ENCODE peak calls at places on chromosomes 16 and 17, in nine cellular contexts. Q, Z, D, U, G, A, H, V and O are unnamed samples.

GRCh38 chr17:81442791-81443190 is 47.5 kb downstream of the BAHCC1 start:
- DNase-seq in Q (no peak), Z (no peak), D (no peak), U (no peak), G (no peak), A (no peak), H (no peak), V (no peak), O (no peak)

GRCh38 chr16:74730049-74730683 is 29.5 kb upstream of the MLKL start:
- DNase-seq in Q (no peak), Z (no peak), D (no peak), U (no peak), G (no peak), A (no peak), H (no peak), V (no peak), O (no peak)

GRCh38 chr17:67879662-67880061 is 54.4 kb downstream of the BPTF start:
- DNase-seq in Q (no peak), Z (no peak), D (no peak), U (no peak), G (no peak), A (no peak), H (no peak), V (no peak), O (no peak)

GRCh38 chr16:74320707-74321106 is 24.1 kb downstream of the PSMD7 start:
- DNase-seq in Q (no peak), Z (no peak), D (no peak), U (no peak), G (no peak), A (no peak), H (no peak), V (no peak), O (no peak)

GRCh38 chr16:81365731-81366130 is 51.0 kb downstream of the GAN start:
- DNase-seq in Q (no peak), Z (no peak), D (no peak), U (no peak), G (no peak), A (no peak), H (no peak), V (no peak), O (no peak)

GRCh38 chr16:3771513-3771912 is 54.2 kb upstream of the TRAP1 start:
- DNase-seq in Q (no peak), Z (no peak), D (no peak), U (no peak), G (no peak), A (no peak), H (no peak), V (no peak), O (no peak)

GRCh38 chr16:12119562-12119961 is 143.0 kb downstream of the SNX29 start:
- DNase-seq in Q (no peak), Z (no peak), D (no peak), U (no peak), G (no peak), A (no peak), H (no peak), V (no peak), O (no peak)

GRCh38 chr16:50490828-50491227 is 57.4 kb upstream of the NKD1 start:
- DNase-seq in Q (no peak), Z (no peak), D (no peak), U (no peak), G (no peak), A (no peak), H (no peak), V (no peak), O (no peak)

GRCh38 chr17:6753006-6753445 is 2.8 kb upstream of the XAF1 start:
- DNase-seq in Q (no peak), Z (peak), D (peak), U (no peak), G (peak), A (no peak), H (no peak), V (no peak), O (peak)

GRCh38 chr16:76235025-76235424 is 42.2 kb upstream of the CNTNAP4 start:
- DNase-seq in Q (no peak), Z (no peak), D (no peak), U (no peak), G (no peak), A (no peak), H (no peak), V (no peak), O (no peak)

GRCh38 chr16:84367750-84368320 is 503 bp upstream of the ATP2C2 start:
- DNase-seq in Q (peak), Z (no peak), D (no peak), U (no peak), G (no peak), A (no peak), H (no peak), V (no peak), O (no peak)

GRCh38 chr17:75077072-75077489 is 10.7 kb upstream of the SLC16A5 start:
- DNase-seq in Q (no peak), Z (no peak), D (no peak), U (no peak), G (no peak), A (no peak), H (no peak), V (no peak), O (no peak)

GRCh38 chr16:51017969-51018368 is 133.1 kb downstream of the SALL1 start:
- DNase-seq in Q (no peak), Z (no peak), D (no peak), U (no peak), G (no peak), A (no peak), H (no peak), V (no peak), O (no peak)

GRCh38 chr17:5211458-5211857 is 19.8 kb upstream of the ZNF594 start:
- DNase-seq in Q (no peak), Z (no peak), D (no peak), U (no peak), G (no peak), A (no peak), H (no peak), V (no peak), O (no peak)

GRCh38 chr17:42720996-42721583 is 23.8 kb downstream of the EZH1 start:
- DNase-seq in Q (peak), Z (peak), D (peak), U (peak), G (peak), A (no peak), H (no peak), V (peak), O (peak)

GRCh38 chr17:3995067-3995466 is 30.8 kb upstream of the ATP2A3 start:
- DNase-seq in Q (no peak), Z (no peak), D (no peak), U (no peak), G (no peak), A (no peak), H (no peak), V (no peak), O (no peak)

GRCh38 chr16:72991645-72992044 is 56.3 kb downstream of the ZFHX3 start:
- DNase-seq in Q (no peak), Z (no peak), D (no peak), U (no peak), G (no peak), A (no peak), H (no peak), V (no peak), O (no peak)

GRCh38 chr17:42684929-42685556 is 2.7 kb downstream of the CNTNAP1 start:
- DNase-seq in Q (no peak), Z (no peak), D (no peak), U (no peak), G (no peak), A (no peak), H (no peak), V (no peak), O (no peak)

GRCh38 chr17:77160877-77161530 is 20.2 kb downstream of the SEC14L1 start:
- DNase-seq in Q (peak), Z (no peak), D (no peak), U (no peak), G (no peak), A (no peak), H (no peak), V (no peak), O (no peak)

GRCh38 chr16:50208460-50208931 is 55.4 kb downstream of the TENT4B start:
- DNase-seq in Q (no peak), Z (no peak), D (no peak), U (no peak), G (peak), A (no peak), H (no peak), V (no peak), O (peak)

GRCh38 chr16:35689764-35690163 is 2230.4 kb downstream of the TP53TG3F start:
- DNase-seq in Q (no peak), Z (no peak), D (no peak), U (no peak), G (no peak), A (no peak), H (no peak), V (no peak), O (no peak)

GRCh38 chr16:10941127-10941933 is 938 bp downstream of the DEXI start:
- DNase-seq in Q (no peak), Z (peak), D (no peak), U (peak), G (no peak), A (no peak), H (no peak), V (no peak), O (no peak)

GRCh38 chr17:35588196-35588920 is 1.2 kb downstream of the AP2B1 start:
- DNase-seq in Q (no peak), Z (no peak), D (peak), U (peak), G (no peak), A (no peak), H (no peak), V (no peak), O (peak)

GRCh38 chr17:17523001-17523713 is 27.0 kb upstream of the RASD1 start:
- DNase-seq in Q (no peak), Z (peak), D (no peak), U (no peak), G (no peak), A (no peak), H (no peak), V (no peak), O (no peak)

GRCh38 chr16:25366078-25366477 is 108.4 kb upstream of the ZKSCAN2 start:
- DNase-seq in Q (no peak), Z (no peak), D (peak), U (no peak), G (no peak), A (no peak), H (no peak), V (no peak), O (no peak)

GRCh38 chr16:23354246-23354645 is 52.1 kb downstream of the SCNN1B start:
- DNase-seq in Q (no peak), Z (no peak), D (no peak), U (no peak), G (no peak), A (no peak), H (no peak), V (no peak), O (no peak)

GRCh38 chr17:75404223-75404738 is 1.2 kb downstream of the GRB2 start:
- DNase-seq in Q (peak), Z (peak), D (peak), U (peak), G (peak), A (no peak), H (no peak), V (peak), O (peak)

GRCh38 chr16:77816293-77816692 is 27.9 kb downstream of the VAT1L start:
- DNase-seq in Q (no peak), Z (no peak), D (no peak), U (no peak), G (no peak), A (no peak), H (no peak), V (no peak), O (peak)

GRCh38 chr17:63622571-63623390 is 564 bp downstream of the MAP3K3 start:
- DNase-seq in Q (peak), Z (peak), D (peak), U (peak), G (no peak), A (no peak), H (peak), V (peak), O (peak)

GRCh38 chr16:71205482-71206131 is 24.9 kb downstream of the HYDIN start:
- DNase-seq in Q (no peak), Z (no peak), D (no peak), U (no peak), G (no peak), A (no peak), H (no peak), V (no peak), O (no peak)

GRCh38 chr16:72956124-72957064 is 91.5 kb downstream of the ZFHX3 start:
- DNase-seq in Q (no peak), Z (no peak), D (no peak), U (no peak), G (no peak), A (no peak), H (no peak), V (no peak), O (no peak)

GRCh38 chr17:17350491-17351355 is 47.5 kb downstream of the NT5M start:
- DNase-seq in Q (no peak), Z (peak), D (no peak), U (no peak), G (no peak), A (no peak), H (no peak), V (peak), O (peak)

GRCh38 chr16:81353895-81354294 is 39.1 kb downstream of the GAN start:
- DNase-seq in Q (no peak), Z (no peak), D (no peak), U (no peak), G (no peak), A (no peak), H (no peak), V (no peak), O (no peak)

GRCh38 chr17:30318190-30318589 is 15.7 kb downstream of the TMIGD1 start:
- DNase-seq in Q (peak), Z (no peak), D (no peak), U (no peak), G (no peak), A (no peak), H (no peak), V (no peak), O (no peak)